ENCODE peak calls at places on chromosomes 2 and 18, in four cellular contexts. X is K562, Y is IMR-90, H is HepG2. J is an unnamed sample.

GRCh38 chr2:36792947-36793346 is 96.4 kb downstream of the VIT start:
- DNase-seq in X (no peak), Y (no peak), H (no peak), J (no peak)

GRCh38 chr2:41321341-41321740 is 726.5 kb upstream of the PKDCC start:
- DNase-seq in X (no peak), Y (no peak), H (no peak), J (no peak)

GRCh38 chr2:189762551-189763298 is at the start of gene OSGEPL1:
- DNase-seq in X (peak), Y (peak), H (peak), J (peak)

GRCh38 chr18:50506362-50506761 is 53.5 kb upstream of the MAPK4 start:
- DNase-seq in X (no peak), Y (no peak), H (no peak), J (no peak)

GRCh38 chr18:54780285-54780861 is 47.9 kb upstream of the RAB27B start:
- DNase-seq in X (no peak), Y (no peak), H (no peak), J (no peak)

GRCh38 chr18:51568151-51568550 is 370.7 kb upstream of the MEX3C start:
- DNase-seq in X (no peak), Y (no peak), H (no peak), J (no peak)

GRCh38 chr2:143193121-143193520 is 63.9 kb downstream of the ARHGAP15 start:
- DNase-seq in X (no peak), Y (no peak), H (no peak), J (no peak)

GRCh38 chr2:159086332-159086731 is 117.9 kb downstream of the TANC1 start:
- DNase-seq in X (no peak), Y (no peak), H (no peak), J (no peak)

GRCh38 chr2:3242747-3243369 is 134.8 kb downstream of the EIPR1 start:
- DNase-seq in X (no peak), Y (peak), H (no peak), J (no peak)

GRCh38 chr2:165902929-165903328 is 50.6 kb downstream of the TTC21B start:
- DNase-seq in X (no peak), Y (peak), H (peak), J (no peak)

GRCh38 chr18:21980744-21981143 is 188.6 kb upstream of the GATA6 start:
- DNase-seq in X (no peak), Y (no peak), H (peak), J (no peak)

GRCh38 chr18:73261243-73261642 is 393.5 kb upstream of the NETO1 start:
- DNase-seq in X (peak), Y (no peak), H (no peak), J (peak)
- TF ChIP-seq USF2 in X (no peak), Y (no peak), H (no peak), J (no peak)

GRCh38 chr2:179812501-179812900 is 48.9 kb downstream of the ZNF385B start:
- DNase-seq in X (no peak), Y (no peak), H (no peak), J (no peak)
- TF ChIP-seq MAZ in X (no peak), Y (no peak), H (no peak), J (no peak)

GRCh38 chr2:101841679-101842327 is 144.3 kb downstream of the MAP4K4 start:
- DNase-seq in X (no peak), Y (no peak), H (no peak), J (no peak)

GRCh38 chr2:101843471-101843870 is 146.0 kb downstream of the MAP4K4 start:
- DNase-seq in X (no peak), Y (no peak), H (no peak), J (no peak)

GRCh38 chr2:101843048-101843447 is 145.5 kb downstream of the MAP4K4 start:
- DNase-seq in X (no peak), Y (no peak), H (no peak), J (no peak)

GRCh38 chr2:101842471-101842870 is 145.0 kb downstream of the MAP4K4 start:
- DNase-seq in X (no peak), Y (no peak), H (no peak), J (no peak)

GRCh38 chr2:101844055-101844635 is 146.6 kb downstream of the MAP4K4 start:
- DNase-seq in X (no peak), Y (peak), H (no peak), J (no peak)
- TF ChIP-seq USF2 in X (no peak), Y (no peak), H (no peak), J (no peak)

GRCh38 chr2:207241198-207241597 is 75.5 kb upstream of the KLF7 start:
- DNase-seq in X (no peak), Y (peak), H (no peak), J (no peak)

GRCh38 chr2:207239754-207240494 is 74.2 kb upstream of the KLF7 start:
- DNase-seq in X (no peak), Y (peak), H (no peak), J (no peak)

GRCh38 chr2:207236156-207236935 is 70.6 kb upstream of the KLF7 start:
- DNase-seq in X (no peak), Y (no peak), H (no peak), J (no peak)

GRCh38 chr2:207240649-207241048 is 74.9 kb upstream of the KLF7 start:
- DNase-seq in X (no peak), Y (no peak), H (no peak), J (no peak)

GRCh38 chr2:207239222-207239674 is 73.5 kb upstream of the KLF7 start:
- DNase-seq in X (peak), Y (peak), H (no peak), J (no peak)
- TF ChIP-seq MAZ in X (no peak), Y (peak), H (no peak), J (no peak)

J was measured in A549.